ENCODE peak calls at places on chromosome 19, in eight cellular contexts. H is A172, U is HEK293T, A is stromal cell of bone marrow, D is fibroblast of the aortic adventitia, B is occipital lobe, F is GM04504, V is AG04449. S is an unnamed sample.
A peak's percentile ranks its signal among the peaks of the same experiment; 100 is the strongest.

GRCh38 chr19:40530091-40530901 is 46.4 kb upstream of the SHKBP1 start:
- DNase-seq in H (no peak), U (peak; percentile 74), D (no peak), B (no peak), F (no peak), V (no peak), A (no peak), S (peak; percentile 60)

GRCh38 chr19:50952890-50953289 is at the start of gene KLK5:
- DNase-seq in A (no peak), U (no peak), F (no peak), H (no peak), B (no peak), D (no peak), V (no peak), S (no peak)

GRCh38 chr19:1644070-1644469 is 8.3 kb downstream of the TCF3 start:
- DNase-seq in V (no peak), D (no peak), U (no peak), B (no peak), H (no peak), F (no peak), A (no peak), S (no peak)

GRCh38 chr19:57002195-57002601 is 117.6 kb upstream of the USP29 start:
- DNase-seq in U (no peak), F (no peak), A (no peak), H (no peak), V (no peak), B (no peak), D (no peak), S (no peak)

GRCh38 chr19:29287061-29287460 is 74.1 kb upstream of the UQCRFS1 start:
- DNase-seq in H (no peak), B (no peak), U (no peak), F (no peak), D (no peak), V (no peak), A (no peak), S (no peak)

GRCh38 chr19:14916848-14917247 is 24.4 kb upstream of the OR7C2 start:
- DNase-seq in F (no peak), A (no peak), H (no peak), D (no peak), U (peak; percentile 14), B (no peak), V (no peak), S (peak; percentile 57)

GRCh38 chr19:47272448-47273312 is 2.0 kb upstream of the INAFM1 start:
- DNase-seq in B (no peak), V (no peak), F (no peak), H (peak; percentile 25), U (peak; percentile 34), A (no peak), D (peak; percentile 34), S (peak; percentile 81)

GRCh38 chr19:42552086-42553065 is 24.1 kb upstream of the CEACAM1 start:
- DNase-seq in F (no peak), B (no peak), A (no peak), H (no peak), V (no peak), D (no peak), U (no peak), S (no peak)

GRCh38 chr19:10419200-10419645 is 1.1 kb upstream of the PDE4A start:
- DNase-seq in H (no peak), V (no peak), F (no peak), U (no peak), B (no peak), D (no peak), A (no peak), S (no peak)

GRCh38 chr19:49954092-49954825 is 6.7 kb downstream of the SIGLEC11 start:
- DNase-seq in D (peak; percentile 69), B (no peak), V (no peak), A (no peak), H (no peak), F (peak; percentile 9), U (no peak), S (no peak)

GRCh38 chr19:29520390-29520789 is 5.4 kb upstream of the VSTM2B start:
- DNase-seq in F (no peak), B (no peak), A (no peak), U (no peak), D (no peak), V (no peak), H (no peak), S (no peak)

GRCh38 chr19:57664269-57665127 is 4.2 kb upstream of the ZSCAN4 start:
- DNase-seq in D (peak; percentile 46), U (peak; percentile 31), V (no peak), A (peak; percentile 36), F (no peak), H (peak; percentile 45), B (peak; percentile 29), S (peak; percentile 55)

GRCh38 chr19:38734426-38735256 is 9.6 kb downstream of the CAPN12 start:
- DNase-seq in H (peak; percentile 74), B (no peak), F (no peak), U (no peak), A (no peak), V (no peak), D (no peak), S (peak; percentile 38)

GRCh38 chr19:51552608-51552995 is 18.5 kb upstream of the ZNF175 start:
- DNase-seq in B (no peak), U (no peak), F (no peak), H (no peak), A (no peak), V (no peak), D (no peak), S (no peak)

GRCh38 chr19:39379865-39380399 is 11.0 kb downstream of the PAF1 start:
- DNase-seq in U (no peak), V (no peak), H (no peak), B (no peak), A (no peak), F (no peak), D (no peak), S (no peak)

GRCh38 chr19:8530061-8530679 is 16.2 kb upstream of the ZNF414 start:
- DNase-seq in A (no peak), B (no peak), V (no peak), U (no peak), D (no peak), H (no peak), F (no peak), S (no peak)

GRCh38 chr19:6616011-6616410 is 25.1 kb upstream of the CD70 start:
- DNase-seq in D (peak; percentile 86), U (no peak), V (no peak), A (peak; percentile 87), H (peak; percentile 50), F (no peak), B (no peak), S (no peak)

GRCh38 chr19:45098521-45099464 is 5.8 kb downstream of the PPP1R37 start:
- DNase-seq in V (no peak), F (no peak), D (peak; percentile 75), B (peak; percentile 67), H (peak; percentile 7), A (no peak), U (no peak), S (no peak)

GRCh38 chr19:27805848-27806247 is 1407.1 kb downstream of the UQCRFS1 start:
- DNase-seq in D (no peak), V (no peak), B (no peak), U (no peak), H (no peak), F (no peak), A (no peak), S (no peak)

GRCh38 chr19:40803857-40804782 is 5.1 kb downstream of the EGLN2 start:
- DNase-seq in H (no peak), V (no peak), A (no peak), U (no peak), B (no peak), F (no peak), D (no peak), S (no peak)

GRCh38 chr19:1027953-1028902 is 1.8 kb downstream of the CNN2 start:
- DNase-seq in A (peak; percentile 87), U (no peak), D (peak; percentile 96), V (peak; percentile 71), F (peak; percentile 93), H (peak; percentile 88), B (no peak), S (no peak)

GRCh38 chr19:44582581-44583265 is 30.6 kb upstream of the IGSF23 start:
- DNase-seq in A (no peak), H (no peak), V (no peak), B (no peak), D (peak; percentile 32), U (peak; percentile 75), F (no peak), S (peak; percentile 84)

GRCh38 chr19:19297759-19298158 is 22.6 kb downstream of the SUGP1 start:
- DNase-seq in D (no peak), U (peak; percentile 5), F (no peak), V (no peak), H (no peak), B (no peak), A (no peak), S (no peak)

GRCh38 chr19:21483589-21484170 is 21.7 kb upstream of the ZNF429 start:
- DNase-seq in B (no peak), A (no peak), H (no peak), U (peak; percentile 25), V (no peak), F (no peak), D (peak; percentile 1), S (no peak)

GRCh38 chr19:56837892-56838679 is 2.4 kb downstream of the PEG3 start:
- DNase-seq in F (no peak), B (peak; percentile 90), D (no peak), V (no peak), H (no peak), A (peak; percentile 13), U (no peak), S (peak; percentile 8)

GRCh38 chr19:53160350-53160749 is 1.5 kb upstream of the ZNF347 start:
- DNase-seq in B (no peak), U (no peak), V (no peak), H (no peak), F (no peak), A (no peak), D (no peak), S (peak; percentile 48)

GRCh38 chr19:17348700-17349099 is 11.3 kb downstream of the GTPBP3 start:
- DNase-seq in D (peak; percentile 69), F (no peak), A (no peak), U (peak; percentile 27), V (no peak), B (no peak), H (peak; percentile 87), S (no peak)

GRCh38 chr19:38304352-38304865 is 358 bp downstream of the C19orf33 start:
- DNase-seq in U (no peak), A (no peak), H (no peak), B (no peak), F (no peak), V (no peak), D (no peak), S (no peak)

GRCh38 chr19:40413291-40413994 is at the start of gene PRX:
- DNase-seq in D (no peak), A (no peak), B (no peak), H (no peak), U (no peak), F (no peak), V (no peak), S (no peak)

GRCh38 chr19:42149447-42150202 is 17.4 kb upstream of the POU2F2 start:
- DNase-seq in U (no peak), V (no peak), H (no peak), D (no peak), F (no peak), B (no peak), A (no peak), S (no peak)

GRCh38 chr19:50414850-50415660 is 3.7 kb upstream of the SPIB start:
- DNase-seq in F (no peak), A (peak; percentile 12), B (no peak), D (peak; percentile 63), V (no peak), U (peak; percentile 89), H (peak; percentile 22), S (peak; percentile 91)

GRCh38 chr19:40672038-40672437 is 18.4 kb downstream of the NUMBL start:
- DNase-seq in D (no peak), B (no peak), A (no peak), H (no peak), F (no peak), V (no peak), U (no peak), S (no peak)

S was measured in OCI-M1.